ENCODE peak calls at places on chromosomes 16 and 17, in four cellular contexts. One of them, this sample, is unnamed.
A peak's percentile ranks its signal among the peaks of the same experiment; 100 is the strongest.

GRCh38 chr16:4390266-4391260 is 18.9 kb downstream of the VASN start:
- DNase-seq in H9: peak; percentile 76
- DNase-seq in mesendoderm: peak; percentile 70
- DNase-seq in H1: no peak
- DNase-seq in this sample: peak; percentile 58

GRCh38 chr16:26795184-26795583 is 271.5 kb upstream of the C16orf82 start:
- DNase-seq in H9: peak; percentile 42
- DNase-seq in mesendoderm: peak; percentile 58
- DNase-seq in H1: peak; percentile 3
- DNase-seq in this sample: no peak

GRCh38 chr16:50861451-50861850 is 119.6 kb downstream of the CYLD start:
- DNase-seq in mesendoderm: no peak
- DNase-seq in H1: no peak
- DNase-seq in H9: no peak
- DNase-seq in this sample: no peak

GRCh38 chr17:79573196-79573929 is 37.5 kb downstream of the RBFOX3 start:
- DNase-seq in H9: no peak
- DNase-seq in H1: no peak
- DNase-seq in mesendoderm: peak; percentile 5
- DNase-seq in this sample: no peak

GRCh38 chr17:59618894-59619312 is 792 bp upstream of the CLTC start:
- DNase-seq in mesendoderm: no peak
- DNase-seq in H9: no peak
- DNase-seq in H1: no peak
- DNase-seq in this sample: no peak

GRCh38 chr16:1533443-1533951 is at the start of gene TMEM204:
- DNase-seq in H9: no peak
- DNase-seq in H1: no peak
- DNase-seq in mesendoderm: peak; percentile 55
- DNase-seq in this sample: no peak

GRCh38 chr16:22216191-22216831 is 10.2 kb downstream of the EEF2K start:
- DNase-seq in H9: no peak
- DNase-seq in H1: no peak
- DNase-seq in mesendoderm: no peak
- DNase-seq in this sample: no peak

GRCh38 chr17:3920940-3921852 is 4.9 kb upstream of the P2RX1 start:
- DNase-seq in mesendoderm: no peak
- DNase-seq in H9: no peak
- DNase-seq in H1: no peak
- DNase-seq in this sample: no peak

GRCh38 chr16:57383276-57384247 is 11.3 kb downstream of the CX3CL1 start:
- DNase-seq in mesendoderm: peak; percentile 52
- DNase-seq in H9: no peak
- DNase-seq in H1: no peak
- DNase-seq in this sample: no peak

GRCh38 chr16:87207509-87207908 is 109.7 kb downstream of the C16orf95 start:
- DNase-seq in H9: no peak
- DNase-seq in H1: no peak
- DNase-seq in mesendoderm: no peak
- DNase-seq in this sample: peak; percentile 27

GRCh38 chr16:29996773-29997250 is 771 bp downstream of the INO80E start:
- DNase-seq in H1: no peak
- DNase-seq in mesendoderm: peak; percentile 44
- DNase-seq in H9: no peak
- DNase-seq in this sample: no peak

GRCh38 chr17:49259663-49260010 is 29.1 kb upstream of the PHOSPHO1 start:
- DNase-seq in H9: no peak
- DNase-seq in H1: no peak
- DNase-seq in mesendoderm: no peak
- DNase-seq in this sample: no peak

GRCh38 chr16:84459941-84460405 is 44.5 kb downstream of the MEAK7 start:
- DNase-seq in H1: no peak
- DNase-seq in mesendoderm: no peak
- DNase-seq in H9: no peak
- DNase-seq in this sample: no peak

GRCh38 chr16:56977823-56978430 is 11.4 kb upstream of the NLRC5 start:
- DNase-seq in H9: no peak
- DNase-seq in mesendoderm: no peak
- DNase-seq in H1: no peak
- DNase-seq in this sample: peak; percentile 29

GRCh38 chr17:55093358-55093757 is 124.8 kb downstream of the STXBP4 start:
- DNase-seq in H9: no peak
- DNase-seq in H1: no peak
- DNase-seq in mesendoderm: no peak
- DNase-seq in this sample: no peak

GRCh38 chr17:70552230-70552981 is 383.1 kb downstream of the KCNJ2 start:
- DNase-seq in H9: peak; percentile 43
- DNase-seq in H1: no peak
- DNase-seq in mesendoderm: peak; percentile 38
- DNase-seq in this sample: no peak

DNA sequence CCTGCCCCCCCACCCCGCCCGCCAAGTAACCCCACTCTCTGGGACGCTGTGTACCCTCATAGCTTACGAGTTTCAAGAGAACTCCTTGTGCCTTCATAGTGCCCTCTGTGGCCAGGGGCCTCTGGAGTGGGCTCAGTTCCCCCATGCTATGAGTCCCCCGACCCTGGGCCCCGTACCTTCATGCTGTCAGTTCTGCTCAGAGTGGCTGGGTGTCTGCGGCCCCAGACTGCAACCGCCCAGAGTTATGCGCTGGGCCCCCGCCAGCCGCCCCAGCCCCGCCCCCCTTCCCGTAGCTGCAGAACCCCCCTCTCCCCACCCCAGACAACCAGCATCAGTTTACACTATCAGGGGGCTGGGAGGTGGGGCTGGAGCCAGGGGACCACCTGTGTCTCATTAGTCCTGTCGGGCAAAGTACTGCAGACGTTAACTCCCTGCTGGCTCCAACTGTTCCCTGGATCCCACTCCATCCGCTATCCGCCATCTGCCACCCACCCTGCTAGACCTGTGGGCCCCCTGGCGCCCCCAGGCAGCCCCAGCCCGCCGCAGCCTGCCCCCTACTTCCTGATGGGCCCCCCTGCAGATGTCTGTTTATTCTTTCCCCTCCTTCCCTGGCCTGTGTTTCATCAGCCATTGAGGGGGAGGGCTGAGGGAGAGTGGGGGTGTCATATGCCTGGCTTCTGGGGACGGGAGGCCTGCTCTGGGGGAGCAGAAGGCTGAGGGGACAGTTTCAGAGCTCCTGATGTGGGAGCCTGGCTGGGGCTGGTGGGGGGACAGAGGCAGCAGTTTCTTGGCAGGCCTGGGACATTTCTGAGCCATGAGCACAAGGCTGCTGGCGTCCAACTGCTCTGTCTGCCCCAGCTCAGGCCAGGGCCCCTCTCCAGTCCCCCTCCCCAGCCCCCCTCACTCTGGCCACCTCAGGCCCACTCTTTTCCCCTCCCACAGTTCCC is at the start of gene MFAP4:
- DNase-seq in H9: peak; percentile 87
- DNase-seq in H1: no peak
- DNase-seq in mesendoderm: peak; percentile 71
- DNase-seq in this sample: no peak
- H3K9ac ChIP-seq in H9: no peak within 1 kb of the TSS
- H3K9ac ChIP-seq in H1: no peak within 1 kb of the TSS
- H3K9ac ChIP-seq in mesendoderm: peak within 1 kb of the TSS; percentile 71
- H3K9ac ChIP-seq in this sample: no peak within 1 kb of the TSS

GRCh38 chr17:1074886-1075665 is 78.1 kb downstream of the TIMM22 start:
- DNase-seq in H9: no peak
- DNase-seq in mesendoderm: no peak
- DNase-seq in H1: no peak
- DNase-seq in this sample: no peak

GRCh38 chr17:1073241-1073962 is 76.5 kb downstream of the TIMM22 start:
- DNase-seq in H9: no peak
- DNase-seq in mesendoderm: no peak
- DNase-seq in H1: no peak
- DNase-seq in this sample: no peak

GRCh38 chr17:1071103-1071825 is 74.3 kb downstream of the TIMM22 start:
- DNase-seq in H9: no peak
- DNase-seq in mesendoderm: no peak
- DNase-seq in H1: no peak
- DNase-seq in this sample: no peak

GRCh38 chr17:1070411-1070810 is 73.5 kb downstream of the TIMM22 start:
- DNase-seq in H9: no peak
- DNase-seq in H1: no peak
- DNase-seq in mesendoderm: no peak
- DNase-seq in this sample: no peak

DNA sequence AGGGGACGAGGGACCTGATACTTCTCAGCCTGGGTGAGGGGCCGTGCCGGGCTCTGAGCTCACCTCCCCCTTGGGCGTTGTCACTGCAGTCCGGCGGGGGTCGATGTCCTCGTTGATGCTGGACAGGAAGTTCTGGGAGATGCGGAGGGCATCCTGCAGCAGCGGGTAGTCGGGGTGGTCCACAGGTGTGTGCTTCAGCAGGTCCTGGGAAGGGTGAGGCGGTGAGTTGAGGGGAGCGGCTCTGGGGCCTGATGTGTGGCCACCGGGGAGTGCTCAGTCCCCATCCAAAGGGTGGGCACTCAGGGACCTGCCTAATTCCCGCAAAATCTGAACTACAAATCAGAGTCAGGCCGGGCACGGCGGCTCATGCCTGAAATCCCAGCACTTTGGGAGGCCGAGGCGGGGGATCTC is 75.6 kb downstream of the TIMM22 start:
- DNase-seq in H1: no peak
- DNase-seq in H9: no peak
- DNase-seq in mesendoderm: no peak
- DNase-seq in this sample: no peak
- H2BK5ac ChIP-seq in H1: no peak overlapping the region
- H2BK5ac ChIP-seq in H9: no peak overlapping the region
- H2BK5ac ChIP-seq in mesendoderm: no peak overlapping the region
- H2BK5ac ChIP-seq in this sample: no peak overlapping the region

GRCh38 chr17:81451823-81452222 is 56.6 kb downstream of the BAHCC1 start:
- DNase-seq in mesendoderm: no peak
- DNase-seq in H1: no peak
- DNase-seq in H9: no peak
- DNase-seq in this sample: no peak
- H3K9ac ChIP-seq in mesendoderm: no peak overlapping the region
- H3K9ac ChIP-seq in H1: no peak overlapping the region
- H3K9ac ChIP-seq in H9: no peak overlapping the region
- H3K9ac ChIP-seq in this sample: no peak overlapping the region

GRCh38 chr17:72838068-72838467 is 254.4 kb downstream of the SLC39A11 start:
- DNase-seq in mesendoderm: no peak
- DNase-seq in H1: no peak
- DNase-seq in H9: no peak
- DNase-seq in this sample: no peak

GRCh38 chr17:72838581-72838980 is 253.9 kb downstream of the SLC39A11 start:
- DNase-seq in H9: no peak
- DNase-seq in mesendoderm: no peak
- DNase-seq in H1: no peak
- DNase-seq in this sample: no peak

GRCh38 chr17:72837335-72837734 is 255.2 kb downstream of the SLC39A11 start:
- DNase-seq in H9: no peak
- DNase-seq in mesendoderm: no peak
- DNase-seq in H1: no peak
- DNase-seq in this sample: no peak

GRCh38 chr17:72840019-72840418 is 252.5 kb downstream of the SLC39A11 start:
- DNase-seq in H9: no peak
- DNase-seq in mesendoderm: no peak
- DNase-seq in H1: no peak
- DNase-seq in this sample: no peak

DNA sequence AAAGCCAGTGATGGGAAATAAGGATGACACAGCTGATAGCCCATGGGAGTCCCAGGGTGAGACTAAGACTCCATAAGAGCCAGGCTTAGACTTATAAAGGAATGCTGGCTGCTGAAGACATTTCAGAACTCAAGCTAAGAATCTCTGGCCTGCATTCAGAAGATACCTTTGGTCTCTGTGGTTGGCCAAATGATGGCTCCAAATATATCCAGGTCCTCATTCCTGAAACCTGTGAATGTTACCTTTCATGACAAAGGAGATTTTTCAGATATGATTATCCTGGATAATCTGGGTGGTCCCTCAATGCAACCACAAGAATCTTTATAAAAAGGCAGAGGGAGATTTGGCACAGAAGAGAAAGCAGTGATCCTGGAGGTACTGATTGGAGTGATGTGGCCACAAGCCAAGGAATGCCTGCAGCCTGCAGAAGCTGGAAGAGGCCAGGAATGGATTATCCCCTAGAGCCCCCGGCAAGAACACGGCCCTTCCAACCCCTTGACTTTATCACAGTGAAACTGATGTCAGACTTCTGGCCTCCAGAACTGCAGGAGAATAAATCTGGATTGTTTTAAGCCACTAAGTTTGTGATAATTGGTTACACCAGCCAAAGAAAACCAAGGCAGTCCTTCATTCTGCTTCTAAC is 253.3 kb downstream of the SLC39A11 start:
- DNase-seq in H9: no peak
- DNase-seq in H1: no peak
- DNase-seq in mesendoderm: no peak
- DNase-seq in this sample: peak; percentile 69
- H2BK5ac ChIP-seq in H9: no peak overlapping the region
- H2BK5ac ChIP-seq in H1: no peak overlapping the region
- H2BK5ac ChIP-seq in mesendoderm: no peak overlapping the region
- H2BK5ac ChIP-seq in this sample: no peak overlapping the region

DNA sequence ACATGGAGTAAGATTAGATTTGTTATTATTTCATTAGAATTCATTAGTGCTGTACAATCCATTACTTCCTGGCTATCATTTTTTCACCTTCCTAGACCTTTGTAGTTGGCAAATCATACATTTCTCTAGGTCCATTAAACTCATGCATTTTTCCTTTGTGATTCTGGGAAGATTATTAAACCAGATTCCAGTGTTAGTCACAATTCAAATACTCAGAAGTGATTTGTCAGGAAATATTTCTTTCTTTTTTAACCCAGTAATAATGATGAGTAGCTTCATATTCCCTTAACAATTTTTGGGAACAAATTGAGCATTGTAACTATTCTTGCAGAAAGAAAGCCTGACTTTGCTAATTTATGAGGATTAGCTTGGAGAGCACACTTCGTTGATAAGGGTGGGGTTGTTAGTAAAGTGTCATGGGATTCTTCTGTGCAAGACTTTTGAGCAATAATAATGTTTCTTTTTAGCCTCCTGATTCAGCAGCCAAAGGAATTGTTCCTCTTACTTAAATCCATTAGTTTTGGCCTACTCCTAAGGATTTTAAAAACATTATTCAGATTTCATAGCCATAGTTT is 18.7 kb upstream of the KRT24 start:
- DNase-seq in mesendoderm: no peak
- DNase-seq in H1: no peak
- DNase-seq in H9: no peak
- DNase-seq in this sample: no peak
- H3K9ac ChIP-seq in mesendoderm: no peak overlapping the region
- H3K9ac ChIP-seq in H1: no peak overlapping the region
- H3K9ac ChIP-seq in H9: no peak overlapping the region
- H3K9ac ChIP-seq in this sample: no peak overlapping the region

DNA sequence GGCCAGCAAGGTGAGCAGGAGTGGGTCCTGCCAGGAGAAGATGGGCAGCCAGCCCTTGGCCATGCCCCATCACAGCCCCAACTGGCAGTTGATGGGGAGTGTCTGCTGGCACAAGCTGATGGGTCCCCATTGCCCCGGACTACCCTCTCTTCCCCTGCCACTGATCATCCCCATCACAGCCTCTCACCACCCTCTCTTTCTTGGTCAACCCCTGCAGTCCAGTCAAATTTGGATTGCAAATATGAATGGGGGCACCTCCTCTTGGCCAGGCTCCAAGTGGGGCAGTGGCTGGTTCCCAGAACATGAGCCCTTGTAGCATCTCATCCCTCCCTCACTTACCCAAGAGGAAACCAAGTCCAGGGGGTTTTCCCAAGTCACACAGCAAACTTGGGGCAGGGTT is 17.4 kb downstream of the SEZ6 start:
- DNase-seq in H9: no peak
- DNase-seq in H1: no peak
- DNase-seq in mesendoderm: no peak
- DNase-seq in this sample: no peak
- H2BK5ac ChIP-seq in H9: no peak overlapping the region
- H2BK5ac ChIP-seq in H1: no peak overlapping the region
- H2BK5ac ChIP-seq in mesendoderm: no peak overlapping the region
- H2BK5ac ChIP-seq in this sample: no peak overlapping the region

GRCh38 chr17:65545708-65546523 is 15.5 kb downstream of the AXIN2 start:
- DNase-seq in H9: no peak
- DNase-seq in H1: no peak
- DNase-seq in mesendoderm: no peak
- DNase-seq in this sample: no peak
- H3K9ac ChIP-seq in H9: no peak overlapping the region
- H3K9ac ChIP-seq in H1: no peak overlapping the region
- H3K9ac ChIP-seq in mesendoderm: no peak overlapping the region
- H3K9ac ChIP-seq in this sample: no peak overlapping the region

This sample was measured in trophoblast cell.